ENCODE peak calls at places on chromosomes 7 and 10, in eight cellular contexts. W, X, F, D, G, P, Z and M are unnamed samples. For H3K4me1, the result is how much of the 10 kb centered on the place peaks cover.

GRCh38 chr7:52168085-52168484 is 851.5 kb upstream of the COBL start:
- ATAC-seq in D (no peak), X (no peak), P (no peak), F (no peak), G (peak), Z (no peak), W (no peak), M (no peak)

GRCh38 chr7:2843711-2844152 is 376 bp downstream of the GNA12 start:
- ATAC-seq in D (peak), P (no peak), X (peak), Z (peak), W (peak), G (no peak), F (peak), M (peak)

GRCh38 chr10:102773986-102774385 is 30.2 kb downstream of the WBP1L start:
- ATAC-seq in X (peak), W (no peak), D (no peak), G (no peak), P (no peak), Z (no peak), F (peak), M (no peak)

GRCh38 chr7:34830390-34830789 is 172.4 kb downstream of the NPSR1 start:
- ATAC-seq in D (no peak), Z (no peak), P (no peak), W (no peak), F (no peak), X (no peak), G (no peak), M (no peak)

GRCh38 chr7:22717760-22718159 is 9.2 kb upstream of the IL6 start:
- ATAC-seq in G (no peak), F (no peak), W (peak), D (peak), X (no peak), Z (no peak), P (no peak), M (peak)

GRCh38 chr10:75451927-75452326 is 20.5 kb downstream of the LRMDA start:
- ATAC-seq in W (no peak), G (no peak), Z (no peak), D (no peak), P (no peak), X (no peak), F (no peak), M (no peak)

GRCh38 chr7:120799813-120800483 is 58.0 kb downstream of the TSPAN12 start:
- ATAC-seq in Z (no peak), X (no peak), P (no peak), W (no peak), F (no peak), D (peak), G (no peak), M (no peak)

GRCh38 chr7:35792472-35793224 is 8.2 kb upstream of the SEPTIN7 start:
- ATAC-seq in G (peak), W (peak), F (no peak), X (no peak), D (no peak), P (peak), Z (no peak), M (peak)

GRCh38 chr7:129144834-129145668 is 544 bp downstream of the TSPAN33 start:
- ATAC-seq in P (no peak), X (peak), Z (peak), F (peak), W (no peak), D (no peak), G (no peak), M (no peak)

GRCh38 chr7:84248267-84248666 is 53.7 kb upstream of the SEMA3A start:
- ATAC-seq in D (no peak), G (peak), W (no peak), F (no peak), Z (no peak), X (peak), P (peak), M (peak)

GRCh38 chr10:59006511-59007306 is 169.7 kb upstream of the PHYHIPL start:
- ATAC-seq in G (peak), P (peak), F (no peak), Z (no peak), D (no peak), W (peak), X (peak), M (peak)

GRCh38 chr7:138565071-138565450 is 105.0 kb downstream of the TRIM24 start:
- ATAC-seq in F (no peak), X (no peak), Z (no peak), G (peak), P (peak), W (no peak), D (peak), M (no peak)

GRCh38 chr10:88901206-88901605 is 21.2 kb downstream of the STAMBPL1 start:
- ATAC-seq in X (peak), P (no peak), G (no peak), W (no peak), D (no peak), F (no peak), Z (no peak), M (no peak)

GRCh38 chr7:20785211-20786048 is 1.3 kb downstream of the SP8 start:
- ATAC-seq in P (peak), F (no peak), G (peak), D (no peak), Z (peak), X (no peak), W (no peak), M (no peak)

GRCh38 chr7:105935250-105935649 is 27.8 kb upstream of the CDHR3 start:
- ATAC-seq in P (peak), W (peak), G (peak), D (no peak), F (no peak), Z (no peak), X (no peak), M (no peak)

GRCh38 chr10:43305881-43306280 is 39.0 kb upstream of the RASGEF1A start:
- ATAC-seq in X (no peak), F (no peak), Z (no peak), D (no peak), P (no peak), G (no peak), W (no peak), M (no peak)

GRCh38 chr7:128037081-128037480 is 5.8 kb upstream of the LRRC4 start:
- ATAC-seq in G (no peak), W (no peak), Z (no peak), X (peak), P (no peak), F (no peak), D (no peak), M (no peak)

GRCh38 chr7:31815796-31816195 is 128.8 kb downstream of the PPP1R17 start:
- ATAC-seq in F (no peak), X (no peak), D (no peak), P (no peak), Z (no peak), G (no peak), W (no peak), M (no peak)

GRCh38 chr7:26858735-26859134 is 5.7 kb downstream of the SKAP2 start:
- ATAC-seq in Z (peak), W (no peak), X (peak), G (peak), P (no peak), F (no peak), D (no peak), M (no peak)

DNA sequence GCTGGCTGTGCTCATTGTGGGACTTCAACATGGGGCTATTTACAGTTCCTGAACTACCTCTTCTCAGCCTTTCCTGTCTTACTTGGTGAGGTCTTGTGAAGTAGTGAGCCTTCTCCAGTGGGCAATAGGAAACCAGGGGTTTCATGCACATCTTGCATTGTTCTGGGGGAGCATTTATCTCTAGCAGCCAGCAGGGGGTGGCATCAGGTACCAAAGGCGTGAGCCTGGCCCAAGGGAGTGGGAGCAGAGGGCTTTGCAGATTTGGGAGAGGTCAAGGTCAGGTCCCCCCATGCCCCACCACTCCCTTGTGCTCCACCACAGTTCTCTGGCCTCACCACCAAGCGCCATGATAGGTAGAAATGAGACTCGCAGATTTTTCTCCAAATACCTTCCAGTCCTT is 85.4 kb upstream of the NPTX2 start:
- ATAC-seq in Z (no peak), F (no peak), P (no peak), W (no peak), D (peak), X (no peak), G (no peak), M (no peak)
- TF ChIP-seq CTCF in Z (no peak), F (no peak), P (no peak), W (no peak), D (peak), X (no peak), G (no peak), M (no peak)

DNA sequence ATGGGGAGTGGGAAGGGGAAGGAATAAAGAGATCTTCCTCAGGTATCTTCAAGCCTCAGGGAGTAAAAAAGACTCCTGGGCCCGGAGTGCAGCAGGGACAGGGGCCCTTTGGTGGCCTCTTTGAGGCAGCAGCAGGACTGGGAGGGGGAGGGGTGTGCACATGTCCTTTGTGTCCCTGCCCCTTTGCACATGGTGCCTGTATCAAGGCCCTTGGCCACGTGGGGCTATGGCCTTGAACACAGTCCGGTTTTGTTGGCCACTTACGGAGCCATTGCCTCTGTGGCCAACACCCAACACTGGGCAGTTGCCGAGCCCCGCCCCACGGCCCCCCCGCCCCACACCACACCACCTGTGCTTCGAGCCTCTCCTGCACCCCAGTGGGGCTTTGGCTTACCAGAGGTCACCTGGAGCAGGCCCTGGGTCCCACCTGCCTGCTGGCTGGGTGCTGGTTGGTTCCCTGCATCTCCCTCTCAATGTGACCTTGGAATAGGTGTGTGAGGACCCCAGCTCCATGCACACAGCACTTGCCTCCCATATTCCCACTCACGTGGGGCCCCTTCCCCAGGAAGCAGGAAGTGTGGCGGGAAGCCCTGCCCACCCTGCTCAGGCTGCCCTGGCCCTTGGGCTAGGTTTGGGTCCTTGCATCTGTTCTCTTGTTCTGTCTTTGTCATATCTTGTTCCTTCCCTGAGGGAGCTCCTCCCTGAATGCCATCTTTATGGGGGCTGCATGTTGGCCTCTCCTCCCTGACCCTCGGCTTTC is 5.3 kb downstream of the SAP25 start:
- ATAC-seq in G (peak), P (no peak), X (no peak), D (peak), W (no peak), Z (no peak), F (no peak), M (no peak)
- H3K4me1 ChIP-seq in G (under half), P (under half), X (under half), D (under half), W (under half), Z (under half), F (half or more), M (under half)

GRCh38 chr10:132357286-132358058 is 25.5 kb downstream of the LRRC27 start:
- ATAC-seq in Z (no peak), P (no peak), W (no peak), X (no peak), G (no peak), F (no peak), D (no peak), M (no peak)
- H3K27ac ChIP-seq in Z (no peak), P (no peak), W (no peak), X (no peak), G (no peak), F (no peak), D (no peak), M (no peak)

GRCh38 chr7:88111136-88111748 is 108.6 kb downstream of the SRI start:
- ATAC-seq in X (peak), F (no peak), G (peak), P (peak), W (no peak), D (peak), Z (no peak), M (no peak)
- TF ChIP-seq CTCF in X (peak), F (peak), G (peak), P (peak), W (peak), D (peak), Z (peak), M (peak)

GRCh38 chr10:81981724-81982123 is 106.7 kb downstream of the NRG3 start:
- ATAC-seq in G (no peak), P (no peak), Z (no peak), X (no peak), D (no peak), W (no peak), F (no peak), M (no peak)
- H3K4me1 ChIP-seq in G (under half), P (under half), Z (under half), X (under half), D (under half), W (under half), F (under half), M (under half)

DNA sequence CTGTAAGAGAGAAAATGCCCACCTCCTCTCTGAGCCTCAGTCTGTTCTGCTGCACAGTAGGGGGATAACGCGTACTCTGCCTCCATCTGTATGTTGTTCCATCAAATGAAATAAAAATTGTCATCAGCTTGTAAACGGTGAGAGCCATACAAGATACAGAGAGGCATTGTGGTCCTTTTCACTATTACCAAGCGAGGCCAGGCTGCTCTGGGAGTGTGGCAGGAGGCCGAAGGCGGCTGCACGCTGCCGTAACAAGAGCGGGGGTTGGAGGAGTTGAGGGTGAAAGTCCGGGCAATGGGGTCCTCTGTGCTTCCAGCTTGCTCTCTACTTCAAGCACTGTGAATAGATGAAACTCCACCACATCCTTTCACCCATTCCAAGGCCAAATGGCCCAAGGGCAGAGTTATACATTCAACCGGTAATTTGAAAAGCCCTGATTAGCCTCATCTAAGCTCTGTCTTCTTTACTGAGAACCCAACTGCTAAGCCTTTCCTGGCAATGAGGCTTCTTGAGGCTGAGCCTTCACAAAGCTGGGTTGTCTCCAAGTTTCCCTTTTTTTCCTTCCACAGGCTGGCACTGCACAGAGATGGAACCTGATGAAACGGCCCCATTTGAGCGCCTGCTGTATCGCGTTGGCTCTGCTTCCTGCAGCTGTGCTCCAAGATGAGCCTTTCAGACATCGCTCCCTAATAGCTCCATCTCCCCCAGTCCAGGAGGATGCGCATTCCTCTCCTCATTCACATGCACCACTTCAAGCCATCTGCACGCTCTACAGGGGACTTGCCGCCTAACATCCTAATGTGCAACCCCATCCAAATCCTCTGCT is 47.1 kb downstream of the PYROXD2 start:
- ATAC-seq in Z (no peak), F (no peak), G (no peak), X (no peak), W (no peak), P (no peak), D (no peak), M (no peak)
- H3K27ac ChIP-seq in Z (no peak), F (no peak), G (no peak), X (no peak), W (no peak), P (no peak), D (no peak), M (no peak)

GRCh38 chr7:30413864-30414263 is 64.7 kb downstream of the NOD1 start:
- ATAC-seq in G (no peak), W (no peak), P (no peak), D (no peak), Z (no peak), X (no peak), F (no peak), M (no peak)
- TF ChIP-seq CTCF in G (no peak), W (no peak), P (no peak), D (no peak), Z (no peak), X (no peak), F (no peak), M (no peak)

DNA sequence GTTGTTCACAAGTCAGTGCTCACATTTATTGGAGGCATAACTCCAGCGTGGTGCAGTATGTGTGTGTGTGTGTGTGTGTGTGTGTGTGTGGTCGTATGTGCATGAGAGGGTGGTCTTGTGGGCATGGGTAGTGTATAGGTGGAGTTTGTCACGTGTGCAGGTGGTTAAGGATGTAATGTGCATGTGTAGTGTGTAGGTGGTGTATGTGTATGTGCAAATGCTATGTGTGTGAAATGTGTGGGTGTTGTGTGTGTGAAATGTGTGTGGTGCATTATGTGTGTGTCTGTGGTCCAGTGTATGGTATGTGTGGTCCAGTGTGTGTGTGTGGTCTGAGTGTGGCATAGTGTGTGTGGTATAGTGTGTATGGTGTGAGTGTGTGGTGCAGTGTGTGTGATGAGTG is 30.3 kb upstream of the PODXL start:
- ATAC-seq in W (no peak), D (no peak), F (no peak), Z (no peak), P (no peak), G (no peak), X (no peak), M (no peak)
- H3K4me1 ChIP-seq in W (under half), D (under half), F (under half), Z (under half), P (under half), G (under half), X (under half), M (under half)

GRCh38 chr7:50499092-50499491 is 48.9 kb upstream of the FIGNL1 start:
- ATAC-seq in Z (no peak), W (no peak), D (no peak), P (no peak), G (no peak), F (no peak), X (no peak), M (no peak)

GRCh38 chr7:50504646-50505546 is 54.7 kb upstream of the FIGNL1 start:
- ATAC-seq in Z (no peak), W (no peak), P (no peak), D (no peak), G (no peak), F (no peak), X (no peak), M (no peak)

GRCh38 chr7:50502001-50502684 is 52.0 kb upstream of the FIGNL1 start:
- ATAC-seq in F (no peak), Z (peak), G (peak), W (peak), P (peak), D (peak), X (no peak), M (peak)

GRCh38 chr7:50505553-50505952 is 55.4 kb upstream of the FIGNL1 start:
- ATAC-seq in G (no peak), Z (no peak), D (no peak), X (no peak), W (no peak), P (no peak), F (no peak), M (no peak)

GRCh38 chr7:50502947-50503346 is 52.8 kb upstream of the FIGNL1 start:
- ATAC-seq in W (peak), D (peak), Z (no peak), X (no peak), F (no peak), P (no peak), G (no peak), M (no peak)
- H3K27ac ChIP-seq in W (no peak), D (no peak), Z (no peak), X (no peak), F (no peak), P (no peak), G (no peak), M (peak)